ENCODE peak calls at places on chromosome 18, in nine cellular contexts. V, T, B, R, Z, G, L, Y and M are unnamed samples.

GRCh38 chr18:59686260-59686659 is 11.0 kb downstream of the CCBE1 start:
- DNase-seq in G (no peak), L (no peak), R (no peak), B (no peak), T (no peak), V (no peak), Y (no peak), Z (no peak), M (no peak)

GRCh38 chr18:32310119-32310518 is 120.3 kb downstream of the MEP1B start:
- DNase-seq in T (no peak), Z (no peak), V (no peak), G (no peak), B (no peak), Y (no peak), R (peak; percentile 28), L (no peak), M (no peak)

GRCh38 chr18:5628512-5629255 is 84.9 kb upstream of the EPB41L3 start:
- DNase-seq in B (peak; percentile 71), V (peak; percentile 86), Z (peak; percentile 63), G (peak; percentile 83), T (no peak), L (peak; percentile 46), R (peak; percentile 70), Y (peak; percentile 44), M (peak; percentile 41)

GRCh38 chr18:23542471-23542870 is 39.2 kb downstream of the RMC1 start:
- DNase-seq in Y (no peak), G (no peak), R (no peak), T (no peak), V (no peak), B (no peak), Z (no peak), L (no peak), M (no peak)

GRCh38 chr18:31558567-31558966 is 33.1 kb upstream of the TTR start:
- DNase-seq in T (no peak), V (no peak), R (no peak), G (no peak), Y (no peak), B (no peak), Z (no peak), L (no peak), M (no peak)

GRCh38 chr18:6279308-6279707 is 135.4 kb downstream of the L3MBTL4 start:
- DNase-seq in T (no peak), Z (no peak), B (no peak), Y (no peak), G (no peak), V (no peak), R (no peak), L (no peak), M (no peak)

GRCh38 chr18:22344908-22345670 is 72.6 kb downstream of the CTAGE1 start:
- DNase-seq in G (no peak), Z (no peak), Y (no peak), T (no peak), R (no peak), L (no peak), V (peak; percentile 42), B (no peak), M (no peak)

GRCh38 chr18:22084547-22084946 is 84.8 kb upstream of the GATA6 start:
- DNase-seq in Z (no peak), V (peak; percentile 82), R (peak; percentile 88), G (no peak), L (no peak), T (no peak), B (no peak), Y (peak; percentile 83), M (peak; percentile 36)

GRCh38 chr18:50967714-50968661 is at the start of gene ELAC1:
- DNase-seq in V (peak; percentile 81), T (peak; percentile 35), G (peak; percentile 91), L (peak; percentile 79), Z (peak; percentile 86), B (peak; percentile 84), R (peak; percentile 92), Y (peak; percentile 77), M (peak; percentile 78)

GRCh38 chr18:11658989-11659388 is 30.1 kb upstream of the GNAL start:
- DNase-seq in G (peak; percentile 67), T (no peak), B (no peak), Z (no peak), R (peak; percentile 29), Y (no peak), L (no peak), V (no peak), M (no peak)

GRCh38 chr18:63140997-63141776 is 178.4 kb downstream of the BCL2 start:
- DNase-seq in G (no peak), R (no peak), T (no peak), B (no peak), Z (no peak), Y (no peak), V (no peak), L (no peak), M (no peak)

DNA sequence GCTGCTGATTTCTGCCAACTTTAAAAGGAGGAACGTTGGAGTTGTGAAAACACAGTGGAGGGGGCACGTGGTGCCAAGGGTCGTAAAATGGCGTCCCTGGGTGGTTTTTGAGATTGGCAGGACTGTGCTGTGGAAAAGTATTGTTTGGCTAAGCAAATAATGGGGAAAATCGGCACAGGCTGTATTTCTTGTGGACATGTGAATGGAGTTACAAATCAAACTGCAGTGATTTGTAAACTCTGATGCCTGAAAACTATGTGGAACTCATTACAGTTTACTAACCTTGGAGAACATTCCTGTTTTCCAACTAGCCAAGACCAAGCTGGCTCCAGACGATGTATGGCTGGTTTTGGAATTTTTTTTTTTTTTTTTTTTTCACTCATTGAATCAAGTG is 68.7 kb downstream of the KCTD1 start:
- DNase-seq in G (no peak), Z (no peak), V (no peak), R (no peak), B (no peak), L (no peak), Y (no peak), T (no peak), M (no peak)
- H3K27ac ChIP-seq in G (no peak overlapping the region), Z (peak overlapping the region; percentile 81), V (peak overlapping the region; percentile 6), R (peak overlapping the region; percentile 95), B (peak overlapping the region; percentile 66), L (no peak overlapping the region), Y (no peak overlapping the region), T (no peak overlapping the region), M (no peak overlapping the region)

GRCh38 chr18:58525928-58526424 is 102.9 kb downstream of the ALPK2 start:
- DNase-seq in V (no peak), B (no peak), R (no peak), Y (no peak), L (no peak), G (no peak), T (no peak), Z (no peak), M (no peak)
- TF ChIP-seq CTCF in V (no peak), B (no peak), R (no peak), Y (no peak), L (no peak), G (no peak), T (no peak), Z (no peak), M (no peak)

DNA sequence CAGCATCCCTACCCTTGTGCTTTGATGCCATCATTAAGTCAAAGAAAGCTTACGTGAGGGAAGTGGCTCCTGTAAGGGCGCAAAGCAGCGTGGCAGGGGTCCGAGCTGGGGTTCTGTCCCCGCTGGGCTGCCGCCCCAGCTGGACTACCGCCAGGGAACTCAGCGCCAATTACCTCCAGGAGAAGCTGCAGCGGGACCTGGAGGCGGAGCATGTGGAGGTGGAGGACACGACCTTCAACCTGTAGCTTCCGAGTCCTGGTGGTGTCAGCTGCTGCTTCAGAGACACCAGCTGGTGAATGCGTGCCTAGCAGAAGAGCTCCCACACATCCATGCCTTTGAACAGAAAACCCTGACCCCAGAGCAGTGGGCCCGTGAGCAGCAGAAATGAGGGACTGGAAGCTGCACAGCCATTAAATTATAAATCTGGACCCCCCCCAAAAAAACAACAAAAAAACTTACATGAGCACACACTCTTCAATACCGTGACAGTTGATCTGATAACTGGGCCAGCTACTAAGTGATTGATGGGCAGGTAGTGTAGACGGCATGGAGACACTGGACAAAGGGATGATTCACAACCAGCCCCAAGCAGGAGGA is 20.1 kb upstream of the YES1 start:
- DNase-seq in L (peak; percentile 22), R (peak; percentile 67), Z (peak; percentile 87), T (no peak), B (no peak), Y (no peak), V (peak; percentile 65), G (no peak), M (peak; percentile 17)
- H3K4me3 ChIP-seq in L (no peak overlapping the region), R (no peak overlapping the region), Z (peak overlapping the region; percentile 32), T (no peak overlapping the region), B (no peak overlapping the region), Y (no peak overlapping the region), V (no peak overlapping the region), G (no peak overlapping the region), M (peak overlapping the region; percentile 47)

DNA sequence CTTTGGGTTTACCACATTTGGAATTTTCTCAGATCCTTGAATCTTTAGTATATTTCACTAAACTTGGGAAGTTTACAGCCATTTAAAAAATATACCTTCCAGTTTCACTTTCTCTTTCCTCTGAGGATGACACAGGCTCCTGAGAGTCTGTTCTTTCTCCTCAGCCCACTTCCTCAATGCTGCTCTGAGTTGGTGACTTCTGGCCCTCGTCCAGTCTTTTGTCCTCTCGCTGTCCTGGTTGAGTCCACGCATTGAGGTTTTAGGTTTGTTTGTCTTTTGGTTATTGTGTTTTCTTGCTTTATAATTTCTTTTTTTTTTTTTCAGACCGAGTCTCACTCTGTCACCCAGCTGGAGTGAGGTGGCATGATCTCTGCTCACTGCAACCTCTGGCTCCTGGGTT is 40.7 kb upstream of the GALR1 start:
- DNase-seq in B (no peak), Y (no peak), V (peak; percentile 57), T (no peak), Z (no peak), R (no peak), L (no peak), G (no peak), M (peak; percentile 30)
- H3K27ac ChIP-seq in B (no peak overlapping the region), Y (peak overlapping the region; percentile 32), V (peak overlapping the region; percentile 49), T (no peak overlapping the region), Z (no peak overlapping the region), R (no peak overlapping the region), L (no peak overlapping the region), G (peak overlapping the region; percentile 71), M (peak overlapping the region; percentile 58)

GRCh38 chr18:24631238-24632025 is 171.0 kb downstream of the HRH4 start:
- DNase-seq in B (no peak), L (peak; percentile 12), T (no peak), Z (peak; percentile 45), G (no peak), V (no peak), R (no peak), Y (no peak), M (peak; percentile 22)
- TF ChIP-seq CTCF in B (no peak), L (no peak), T (no peak), Z (peak; percentile 29), G (no peak), V (no peak), R (no peak), Y (no peak), M (no peak)

GRCh38 chr18:61334491-61334850 is 1.2 kb downstream of the CDH20 start:
- DNase-seq in G (no peak), V (no peak), Y (no peak), B (no peak), R (no peak), L (no peak), Z (no peak), T (no peak), M (no peak)
- H3K4me3 ChIP-seq in G (peak overlapping the region; percentile 29), V (peak overlapping the region; percentile 20), Y (no peak overlapping the region), B (peak overlapping the region; percentile 33), R (peak overlapping the region; percentile 54), L (peak overlapping the region; percentile 44), Z (peak overlapping the region; percentile 74), T (peak overlapping the region; percentile 59), M (peak overlapping the region; percentile 59)

GRCh38 chr18:77103181-77103875 is 29.3 kb downstream of the MBP start:
- DNase-seq in G (no peak), B (no peak), Z (no peak), Y (no peak), V (no peak), T (no peak), R (no peak), L (no peak), M (no peak)
- H3K27ac ChIP-seq in G (peak overlapping the region; percentile 74), B (peak overlapping the region; percentile 34), Z (no peak overlapping the region), Y (peak overlapping the region; percentile 41), V (peak overlapping the region; percentile 78), T (peak overlapping the region; percentile 87), R (peak overlapping the region; percentile 87), L (peak overlapping the region; percentile 77), M (peak overlapping the region; percentile 86)